ENCODE peak calls at places on chromosomes 3 and 15, in six cellular contexts. I is AG10803, B is dorsolateral prefrontal cortex, O is cardiac fibroblast, X is astrocyte, T is colonic mucosa. R is an unnamed sample.

GRCh38 chr15:80568298-80568697 is 126.8 kb upstream of the ABHD17C start:
- DNase-seq in O (peak), X (peak), I (no peak), T (no peak), B (no peak), R (no peak)

GRCh38 chr3:192216067-192216466 is 511.3 kb downstream of the FGF12 start:
- DNase-seq in T (no peak), O (no peak), X (no peak), I (no peak), B (no peak), R (no peak)

GRCh38 chr3:10554236-10554611 is 48.8 kb upstream of the ATP2B2 start:
- DNase-seq in B (no peak), T (no peak), X (no peak), I (no peak), O (no peak), R (no peak)

GRCh38 chr15:67783303-67783702 is 42.0 kb upstream of the SKOR1 start:
- DNase-seq in I (no peak), T (no peak), B (no peak), X (no peak), O (no peak), R (no peak)

GRCh38 chr3:149599236-149599635 is 58.6 kb downstream of the WWTR1 start:
- DNase-seq in I (no peak), T (no peak), B (no peak), O (peak), X (peak), R (no peak)

GRCh38 chr3:179671709-179672337 is 19.0 kb downstream of the USP13 start:
- DNase-seq in T (no peak), X (peak), O (peak), B (no peak), I (no peak), R (no peak)

GRCh38 chr15:35557544-35557943 is 11.6 kb upstream of the DPH6 start:
- DNase-seq in B (no peak), I (peak), O (peak), X (peak), T (no peak), R (no peak)

GRCh38 chr3:170953736-170954135 is 45.3 kb upstream of the EIF5A2 start:
- DNase-seq in T (no peak), O (no peak), B (peak), X (no peak), I (no peak), R (no peak)

GRCh38 chr3:195209836-195210551 is 61.0 kb downstream of the XXYLT1 start:
- DNase-seq in T (peak), I (peak), B (peak), X (no peak), O (peak), R (no peak)

GRCh38 chr15:40339621-40339945 is 1.2 kb downstream of the CCDC9B start:
- DNase-seq in I (no peak), X (no peak), O (no peak), T (no peak), B (no peak), R (no peak)

GRCh38 chr15:88428053-88428452 is 39.1 kb downstream of the MRPL46 start:
- DNase-seq in I (no peak), B (no peak), T (no peak), X (no peak), O (no peak), R (no peak)

GRCh38 chr15:45678459-45679178 is 43.8 kb downstream of the SQOR start:
- DNase-seq in I (no peak), O (no peak), T (no peak), X (no peak), B (no peak), R (no peak)

GRCh38 chr3:44323341-44323955 is 15.1 kb upstream of the TCAIM start:
- DNase-seq in O (peak), T (peak), I (peak), X (peak), B (peak), R (peak)

GRCh38 chr3:56914646-56915045 is 112.9 kb upstream of the ARHGEF3 start:
- DNase-seq in B (no peak), X (no peak), I (no peak), O (no peak), T (no peak), R (no peak)

GRCh38 chr3:194126790-194127189 is 9.2 kb upstream of the HES1 start:
- DNase-seq in B (no peak), T (no peak), O (no peak), I (no peak), X (no peak), R (no peak)

GRCh38 chr3:56133423-56133822 is 334.8 kb downstream of the ERC2 start:
- DNase-seq in T (no peak), X (peak), B (no peak), I (peak), O (peak), R (no peak)

GRCh38 chr3:98887684-98888083 is 13.8 kb downstream of the DCBLD2 start:
- DNase-seq in B (no peak), O (no peak), X (no peak), T (no peak), I (no peak), R (no peak)
- H3K4me3 ChIP-seq in B (no peak), O (no peak), X (no peak), T (no peak), I (no peak), R (no peak)

GRCh38 chr3:103306081-103306480 is 871.3 kb downstream of the ZPLD1 start:
- DNase-seq in T (no peak), B (no peak), X (no peak), I (no peak), O (no peak), R (no peak)

DNA sequence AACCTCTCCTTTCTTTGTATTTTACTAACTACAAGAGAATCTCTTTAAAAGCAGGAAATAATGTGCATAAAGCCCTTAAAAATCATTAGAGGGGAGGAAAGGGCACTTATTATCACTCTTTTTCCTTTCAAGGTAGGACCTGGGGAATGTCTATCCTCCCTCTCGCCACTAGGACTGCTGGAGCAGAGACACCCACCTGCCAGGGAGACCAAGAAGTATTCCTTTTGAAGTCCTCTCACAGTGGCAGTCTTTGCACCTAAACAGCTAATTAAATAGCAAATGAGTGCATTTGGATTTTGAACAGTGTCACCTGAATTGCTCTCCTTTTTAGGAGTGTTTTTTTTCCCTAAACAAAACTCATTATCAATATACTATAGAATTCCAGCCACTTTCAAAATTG is 874.1 kb downstream of the ZPLD1 start:
- DNase-seq in T (no peak), O (no peak), B (no peak), X (no peak), I (no peak), R (no peak)
- TF ChIP-seq CTCF in T (no peak), O (no peak), B (no peak), X (no peak), I (no peak), R (no peak)

GRCh38 chr15:82647835-82648256 is 683 bp upstream of the CPEB1 start:
- DNase-seq in X (no peak), B (no peak), I (no peak), O (no peak), T (no peak), R (no peak)

GRCh38 chr15:82649226-82649999 is 2.2 kb upstream of the CPEB1 start:
- DNase-seq in I (no peak), O (no peak), X (no peak), B (no peak), T (no peak), R (no peak)

GRCh38 chr15:82647045-82647834 is at the start of gene CPEB1:
- DNase-seq in B (peak), T (peak), O (peak), X (no peak), I (peak), R (peak)

GRCh38 chr15:82650046-82650670 is 3.0 kb upstream of the CPEB1 start:
- DNase-seq in T (no peak), X (no peak), B (no peak), O (no peak), I (no peak), R (no peak)

DNA sequence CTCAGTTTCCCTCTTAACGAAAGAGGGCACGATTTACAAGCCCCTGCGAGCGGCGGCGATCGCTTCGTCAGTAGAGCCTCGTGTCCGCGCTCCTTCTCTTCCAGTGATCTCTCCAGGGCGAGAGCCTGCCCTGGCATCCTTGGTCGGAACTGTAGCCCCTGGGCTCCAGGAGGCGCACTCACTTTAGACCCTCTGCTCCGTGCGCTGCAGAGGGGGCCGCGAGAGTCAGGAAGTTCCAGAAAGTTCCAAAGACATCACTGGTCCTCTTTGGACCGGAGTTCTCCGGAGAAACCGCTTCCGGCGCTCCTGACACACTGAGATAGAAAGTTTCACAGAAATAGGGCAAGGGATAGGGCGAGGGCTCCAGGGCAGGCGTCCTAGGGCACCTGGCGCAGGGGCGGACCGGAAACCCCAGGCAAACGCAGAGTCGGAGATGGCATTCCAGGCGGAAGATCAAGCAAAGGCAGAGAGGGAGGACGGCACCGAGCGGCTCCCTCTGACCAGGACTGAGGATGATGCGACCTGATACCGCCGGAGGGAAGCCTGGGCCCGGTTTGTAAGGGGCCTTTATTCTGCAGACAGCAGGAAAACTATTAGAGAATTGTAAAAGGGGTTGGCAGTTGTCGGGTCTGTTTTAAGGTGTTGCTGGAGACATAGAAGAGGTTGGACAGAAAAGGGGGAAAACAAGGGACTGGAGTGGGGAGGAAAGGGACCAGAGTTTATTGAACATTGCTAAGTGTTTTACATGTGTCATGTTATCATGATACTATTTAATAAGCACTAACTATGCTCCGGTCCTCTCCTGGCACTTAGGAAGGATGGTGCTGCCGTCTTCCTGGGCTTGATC is 1.3 kb upstream of the CPEB1 start:
- DNase-seq in B (no peak), X (no peak), O (peak), T (no peak), I (peak), R (no peak)
- H3K4me3 ChIP-seq in B (peak), X (peak), O (peak), T (peak), I (peak), R (no peak)

GRCh38 chr3:184230081-184230602 is 757 bp downstream of the VWA5B2 start:
- DNase-seq in T (no peak), I (no peak), O (no peak), X (no peak), B (no peak), R (no peak)

GRCh38 chr3:184227481-184227935 is 1.9 kb upstream of the VWA5B2 start:
- DNase-seq in B (no peak), I (no peak), O (peak), T (no peak), X (no peak), R (no peak)

GRCh38 chr3:184230603-184231528 is 1.5 kb downstream of the VWA5B2 start:
- DNase-seq in T (peak), I (no peak), X (no peak), O (no peak), B (no peak), R (peak)

GRCh38 chr3:184229424-184230080 is at the start of gene VWA5B2:
- DNase-seq in I (peak), T (peak), B (peak), X (peak), O (peak), R (peak)

DNA sequence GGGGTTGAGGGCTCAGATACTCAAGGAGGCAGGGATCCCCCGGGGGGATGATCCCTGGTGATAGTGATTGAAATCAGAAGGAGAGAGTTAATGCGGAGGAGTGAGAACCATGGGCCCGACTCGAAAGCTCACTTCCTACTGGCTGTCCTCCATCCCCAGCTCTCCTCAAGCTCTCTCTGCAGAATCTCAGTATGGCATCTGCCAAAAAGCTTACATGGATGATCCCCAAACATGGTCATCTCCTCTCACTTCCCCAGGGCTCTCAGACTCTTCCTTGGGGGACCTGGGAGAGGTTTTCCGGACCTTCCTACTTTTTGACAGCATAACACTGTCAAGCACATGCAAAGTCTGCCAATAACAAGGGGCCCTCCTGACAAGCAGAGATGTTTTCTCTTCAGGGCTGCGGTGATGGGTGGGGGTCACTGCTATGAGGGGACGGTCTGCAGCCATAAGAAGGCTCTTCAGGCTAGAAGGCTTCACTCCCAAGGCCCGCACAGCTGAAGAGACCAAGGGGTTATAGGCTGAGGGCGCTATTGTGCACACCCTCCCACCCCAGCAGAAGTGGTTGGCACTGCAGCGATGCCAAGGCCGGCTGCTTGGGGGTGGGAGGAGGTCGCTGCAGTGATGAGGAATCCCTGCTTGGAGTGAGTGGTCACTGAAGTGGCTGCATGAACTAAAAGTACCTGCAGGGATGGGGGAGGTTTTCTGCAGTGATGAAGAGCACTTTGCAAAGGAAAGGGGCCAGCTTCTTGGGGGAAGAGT is 828 bp upstream of the VWA5B2 start:
- DNase-seq in B (no peak), I (no peak), O (no peak), T (no peak), X (no peak), R (no peak)
- TF ChIP-seq CTCF in B (no peak), I (no peak), O (no peak), T (no peak), X (no peak), R (no peak)

GRCh38 chr15:96353378-96353930 is 23.0 kb downstream of the NR2F2 start:
- DNase-seq in T (no peak), I (no peak), X (no peak), O (no peak), B (no peak), R (no peak)
- H3K4me3 ChIP-seq in T (no peak), I (peak), X (peak), O (peak), B (no peak), R (peak)

GRCh38 chr15:74240897-74241614 is 4.9 kb downstream of the CCDC33 start:
- DNase-seq in T (no peak), O (no peak), I (no peak), X (no peak), B (no peak), R (no peak)

GRCh38 chr15:74238984-74239645 is 3.0 kb downstream of the CCDC33 start:
- DNase-seq in I (no peak), O (no peak), X (no peak), T (no peak), B (no peak), R (no peak)

GRCh38 chr15:74243431-74243830 is 7.3 kb downstream of the CCDC33 start:
- DNase-seq in T (no peak), B (no peak), O (no peak), X (no peak), I (no peak), R (no peak)

GRCh38 chr15:74242296-74242929 is 6.3 kb downstream of the CCDC33 start:
- DNase-seq in T (no peak), X (peak), O (peak), B (no peak), I (peak), R (peak)

DNA sequence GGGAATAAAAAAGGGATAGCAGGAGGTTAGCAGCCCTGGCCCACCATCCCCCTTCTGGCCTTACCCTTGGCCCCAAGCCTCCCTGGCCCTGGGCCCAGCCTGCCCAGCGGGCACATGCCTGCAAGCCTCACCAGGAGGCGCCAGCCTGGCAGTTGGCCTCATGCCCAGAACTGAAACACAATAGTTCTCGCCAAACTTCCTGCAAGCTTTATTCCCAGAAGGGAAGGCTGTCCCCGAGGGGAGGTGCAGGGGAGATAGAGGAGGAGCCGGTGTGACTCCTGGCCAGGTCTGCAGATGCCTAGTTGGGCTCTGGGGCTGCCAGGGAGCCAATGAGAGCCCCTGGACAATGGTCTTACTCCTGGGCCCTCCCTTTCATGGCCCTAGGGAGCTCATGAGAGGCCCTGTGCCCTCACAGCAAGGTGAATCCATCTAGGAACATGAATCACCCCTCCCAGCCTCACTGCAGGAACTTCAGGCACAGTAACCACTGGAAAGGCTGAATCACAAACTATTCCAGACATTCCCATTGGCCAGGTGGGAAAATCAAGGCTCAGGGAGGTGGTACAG is 4.0 kb downstream of the CCDC33 start:
- DNase-seq in X (peak), B (peak), O (peak), T (peak), I (peak), R (peak)
- TF ChIP-seq CTCF in X (peak), B (peak), O (peak), T (peak), I (peak), R (peak)

R was measured in pancreas.